ENCODE peak calls at places on chromosomes 11 and 22, in ten cellular contexts. S is GM13976, M is H9, U is foreskin fibroblast, D is endothelial cell, H is fibroblast of lung, W is IMR-90, Q is Calu3, B is mesothelial cell of epicardium, R is suprapubic skin. F is an unnamed sample.

GRCh38 chr11:122853971-122854446 is 15.7 kb downstream of the CRTAM start:
- DNase-seq in S (no peak), M (peak; percentile 53), U (peak; percentile 54), D (peak; percentile 68), H (peak; percentile 78), W (peak; percentile 84), Q (peak; percentile 61), B (no peak), R (no peak), F (peak; percentile 40)

GRCh38 chr11:135074397-135074998 is 662.5 kb upstream of the B3GAT1 start:
- DNase-seq in S (no peak), M (no peak), U (no peak), D (no peak), H (peak; percentile 1), W (no peak), Q (no peak), B (no peak), R (no peak), F (no peak)

GRCh38 chr11:64447717-64448598 is 89.0 kb downstream of the RPS6KA4 start:
- DNase-seq in S (peak; percentile 58), M (peak; percentile 8), U (peak; percentile 12), D (no peak), H (peak; percentile 13), W (peak; percentile 7), Q (no peak), B (no peak), R (no peak), F (peak; percentile 36)

GRCh38 chr11:76889414-76889975 is 28.8 kb downstream of the ACER3 start:
- DNase-seq in S (no peak), M (no peak), U (no peak), D (no peak), H (no peak), W (no peak), Q (no peak), B (no peak), R (no peak), F (no peak)

GRCh38 chr22:37225481-37225880 is 13.2 kb upstream of the SSTR3 start:
- DNase-seq in S (no peak), M (no peak), U (no peak), D (no peak), H (peak; percentile 7), W (no peak), Q (no peak), B (no peak), R (no peak), F (no peak)

GRCh38 chr11:17753153-17753552 is 18.6 kb downstream of the KCNC1 start:
- DNase-seq in S (no peak), M (no peak), U (no peak), D (no peak), H (no peak), W (no peak), Q (no peak), B (no peak), R (no peak), F (no peak)

GRCh38 chr11:69127091-69127850 is 28.5 kb upstream of the SMIM38 start:
- DNase-seq in S (no peak), M (peak; percentile 16), U (no peak), D (no peak), H (peak; percentile 47), W (no peak), Q (no peak), B (peak; percentile 13), R (peak; percentile 60), F (no peak)

GRCh38 chr11:9739108-9739507 is 75.2 kb downstream of the SWAP70 start:
- DNase-seq in S (no peak), M (no peak), U (no peak), D (no peak), H (no peak), W (no peak), Q (no peak), B (no peak), R (no peak), F (no peak)

GRCh38 chr11:69213964-69214363 is 58.2 kb downstream of the SMIM38 start:
- DNase-seq in S (no peak), M (no peak), U (no peak), D (no peak), H (no peak), W (no peak), Q (no peak), B (no peak), R (no peak), F (no peak)

GRCh38 chr22:25083414-25084166 is 116.1 kb upstream of the CRYBB3 start:
- DNase-seq in S (no peak), M (no peak), U (no peak), D (no peak), H (no peak), W (no peak), Q (peak; percentile 84), B (no peak), R (no peak), F (no peak)

GRCh38 chr22:23230348-23231068 is 50.2 kb downstream of the BCR start:
- DNase-seq in S (no peak), M (peak; percentile 73), U (no peak), D (no peak), H (no peak), W (no peak), Q (no peak), B (no peak), R (no peak), F (no peak)

GRCh38 chr22:48138855-48139254 is 1376.4 kb downstream of the TBC1D22A start:
- DNase-seq in S (no peak), M (no peak), U (no peak), D (no peak), H (no peak), W (no peak), Q (no peak), B (no peak), R (no peak), F (no peak)

GRCh38 chr22:22903355-22903777 is 15.8 kb downstream of the IGLL5 start:
- DNase-seq in S (no peak), M (no peak), U (no peak), D (no peak), H (no peak), W (no peak), Q (no peak), B (no peak), R (no peak), F (no peak)

GRCh38 chr22:19886605-19887250 is 32.1 kb upstream of the GNB1L start:
- DNase-seq in S (no peak), M (no peak), U (peak; percentile 81), D (no peak), H (peak; percentile 76), W (peak; percentile 61), Q (no peak), B (no peak), R (no peak), F (no peak)
- TF ChIP-seq CTCF in S (no peak), M (no peak), U (no peak), D (no peak), H (no peak), W (no peak), Q (no peak), B (no peak), R (no peak), F (no peak)

DNA sequence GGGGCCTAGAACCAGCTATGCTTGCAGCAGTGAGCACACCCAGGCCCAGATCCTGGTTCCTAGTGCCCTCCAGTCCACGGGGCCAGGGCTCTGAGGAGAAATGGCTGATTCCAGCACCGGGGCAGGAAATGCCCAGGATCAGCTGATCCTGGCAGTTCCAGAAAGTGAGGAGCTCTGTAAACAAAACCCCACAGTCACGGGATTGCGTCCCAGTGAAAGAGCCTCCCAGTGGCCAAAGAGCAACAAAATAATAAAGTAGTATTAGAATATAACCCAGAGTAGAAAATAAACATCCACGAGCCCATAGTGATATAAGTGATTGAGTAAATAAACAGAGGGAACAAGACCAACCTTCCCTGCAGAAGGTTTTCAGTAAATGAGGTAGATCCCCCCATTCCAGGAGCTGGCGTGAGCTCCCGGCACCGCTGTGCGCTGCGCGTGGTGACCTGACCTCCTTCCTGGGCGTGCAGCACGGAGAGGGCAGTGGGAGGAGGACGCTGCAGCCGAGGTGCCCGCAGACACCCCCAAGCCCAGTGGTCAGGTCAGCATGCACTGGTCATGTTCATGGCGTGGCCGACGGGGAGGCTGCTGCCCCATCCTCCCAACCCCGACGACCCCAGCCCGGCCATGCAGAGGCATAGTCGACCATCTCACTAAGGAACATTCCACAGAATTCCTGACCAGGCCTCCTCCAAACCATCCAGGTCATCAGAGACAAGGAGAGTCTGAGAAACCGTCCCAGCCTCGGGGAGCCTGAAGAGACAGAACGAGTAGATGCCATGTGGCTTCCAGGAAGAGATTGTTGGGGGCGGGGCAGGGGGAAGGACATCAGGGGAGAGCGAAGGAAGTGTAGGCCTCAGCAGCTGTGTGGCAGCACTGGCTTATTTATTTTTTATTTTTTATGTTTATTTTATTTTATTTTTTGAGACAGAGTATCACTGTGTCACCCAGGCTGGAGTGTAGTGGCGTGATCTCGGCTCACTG is 19.9 kb downstream of the PTDSS2 start:
- DNase-seq in S (no peak), M (no peak), U (peak; percentile 78), D (peak; percentile 37), H (peak; percentile 47), W (peak; percentile 81), Q (no peak), B (no peak), R (peak; percentile 84), F (no peak)
- TF ChIP-seq CTCF in S (no peak), M (no peak), U (no peak), D (no peak), H (peak; percentile 24), W (peak; percentile 46), Q (no peak), B (no peak), R (no peak), F (no peak)

DNA sequence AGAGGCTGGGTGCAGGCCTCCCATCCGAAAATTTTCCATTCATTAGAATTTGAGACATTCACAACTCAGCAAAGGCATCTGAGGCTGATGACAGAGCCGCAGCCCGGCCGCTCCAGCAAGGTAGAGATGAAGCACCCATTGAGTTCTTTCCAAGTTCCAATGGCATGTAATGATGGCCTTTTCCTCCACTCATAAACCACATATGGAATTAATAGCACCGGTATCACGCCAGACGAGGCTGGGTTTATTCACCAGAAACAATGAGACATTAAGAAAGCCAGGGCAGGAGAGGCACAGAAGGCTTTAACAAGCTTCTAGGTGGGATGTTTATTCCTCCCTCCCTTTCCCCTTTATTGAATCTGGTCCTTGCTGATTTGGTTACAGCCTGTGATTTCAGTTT is 534.4 kb downstream of the MN1 start:
- DNase-seq in S (no peak), M (no peak), U (no peak), D (no peak), H (peak; percentile 83), W (no peak), Q (no peak), B (no peak), R (no peak), F (no peak)
- TF ChIP-seq CTCF in S (no peak), M (no peak), U (no peak), D (no peak), H (no peak), W (no peak), Q (no peak), B (no peak), R (no peak), F (no peak)

DNA sequence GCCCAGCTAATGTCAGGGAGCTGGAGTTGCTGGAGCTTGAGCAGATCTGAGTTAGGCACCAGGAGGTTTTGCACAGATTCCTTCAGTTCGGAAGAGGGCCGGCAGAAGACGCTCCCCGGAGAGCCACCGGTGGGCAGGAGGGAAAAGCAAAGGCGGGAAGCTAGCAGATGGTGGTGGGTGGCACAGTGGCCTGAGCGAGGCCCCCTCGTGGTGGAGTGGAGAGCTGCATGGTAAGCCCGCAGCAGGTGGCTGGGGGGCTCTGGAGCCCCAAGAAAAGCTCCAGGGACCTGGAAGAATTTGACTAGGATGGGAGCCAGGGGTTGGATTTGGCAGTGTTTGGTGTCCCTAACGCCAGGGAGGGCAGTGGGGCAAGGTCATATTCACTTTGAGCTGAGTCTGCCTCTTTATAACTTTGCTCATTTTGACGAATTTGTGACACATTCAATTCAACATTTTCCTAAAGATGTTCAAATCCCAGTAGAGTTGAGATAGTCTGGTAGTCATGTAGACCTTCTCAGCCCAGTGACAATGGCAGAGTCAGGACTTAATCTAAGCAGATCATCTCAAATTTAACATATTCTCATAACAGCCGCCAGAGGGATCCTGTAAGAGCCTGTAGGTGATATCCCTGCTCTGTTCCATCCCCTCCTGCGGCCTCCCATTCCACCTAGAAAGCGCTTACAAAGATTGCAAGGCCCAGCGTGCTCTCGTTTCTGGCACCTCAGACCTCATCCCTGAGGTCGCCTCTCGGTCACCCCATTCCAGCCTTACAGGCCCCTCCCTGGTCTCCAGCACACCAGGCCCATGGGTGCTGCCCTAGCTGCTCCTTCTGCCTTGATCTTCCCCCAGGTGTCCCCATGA is 57.9 kb downstream of the TRIM29 start:
- DNase-seq in S (no peak), M (peak; percentile 61), U (no peak), D (peak; percentile 48), H (no peak), W (no peak), Q (no peak), B (no peak), R (no peak), F (no peak)
- TF ChIP-seq CTCF in S (peak; percentile 41), M (peak; percentile 77), U (peak; percentile 22), D (peak; percentile 77), H (peak; percentile 10), W (peak; percentile 27), Q (peak; percentile 13), B (peak; percentile 22), R (no peak), F (peak; percentile 21)